ENCODE peak calls at places on chromosomes 5 and 9, in seven cellular contexts. A is activated naive CD8-positive, alpha-beta T cell treated with anti-CD3 and anti-CD28 coated beads, Interleukin-2, amount 50 U/mL, for 24 hours; F is anterior cingulate cortex; Y is breast epithelium; G is T-helper 9 cell; O is tibial nerve; B is NCI-H82. M is an unnamed sample.

GRCh38 chr5:45037927-45038326 is 229.2 kb downstream of the MRPS30 start:
- DNase-seq in A (no peak), F (no peak), Y (no peak), G (no peak), O (no peak), B (no peak), M (no peak)

GRCh38 chr5:7395432-7396168 is at the start of gene ADCY2:
- DNase-seq in A (no peak), F (no peak), Y (no peak), G (no peak), O (no peak), B (no peak), M (no peak)

GRCh38 chr9:83655433-83655832 is 32.5 kb downstream of the IDNK start:
- DNase-seq in A (no peak), F (no peak), Y (no peak), G (no peak), O (no peak), B (no peak), M (no peak)

GRCh38 chr9:35689601-35690446 is at the start of gene TPM2:
- DNase-seq in A (no peak), F (no peak), Y (peak; percentile 69), G (no peak), O (peak; percentile 35), B (peak; percentile 47), M (no peak)

GRCh38 chr9:134791009-134791408 is 89.6 kb upstream of the FCN2 start:
- DNase-seq in A (no peak), F (no peak), Y (no peak), G (no peak), O (no peak), B (no peak), M (no peak)

GRCh38 chr5:168177831-168178450 is 113.5 kb upstream of the WWC1 start:
- DNase-seq in A (no peak), F (peak; percentile 10), Y (no peak), G (no peak), O (no peak), B (peak; percentile 80), M (no peak)

GRCh38 chr5:125295405-125295872 is 549.0 kb upstream of the ZNF608 start:
- DNase-seq in A (no peak), F (no peak), Y (no peak), G (no peak), O (no peak), B (no peak), M (no peak)

GRCh38 chr5:108196276-108196675 is 185.6 kb downstream of the FBXL17 start:
- DNase-seq in A (no peak), F (no peak), Y (no peak), G (no peak), O (no peak), B (peak; percentile 59), M (no peak)

GRCh38 chr5:133373121-133373870 is 239.0 kb downstream of the FSTL4 start:
- DNase-seq in A (no peak), F (no peak), Y (no peak), G (no peak), O (no peak), B (no peak), M (no peak)

GRCh38 chr5:34870382-34870781 is 31.4 kb downstream of the TTC23L start:
- DNase-seq in A (no peak), F (no peak), Y (no peak), G (no peak), O (no peak), B (no peak), M (no peak)

GRCh38 chr9:123796618-123797484 is 133.1 kb downstream of the DENND1A start:
- DNase-seq in A (no peak), F (no peak), Y (no peak), G (no peak), O (no peak), B (peak; percentile 46), M (peak; percentile 61)

GRCh38 chr9:116843863-116844620 is 156.9 kb downstream of the TRIM32 start:
- DNase-seq in A (no peak), F (no peak), Y (no peak), G (no peak), O (no peak), B (no peak), M (no peak)

GRCh38 chr9:99895510-99895909 is 10.9 kb upstream of the STX17 start:
- DNase-seq in A (no peak), F (no peak), Y (no peak), G (no peak), O (no peak), B (no peak), M (no peak)

GRCh38 chr9:70485273-70485858 is 70.9 kb upstream of the KLF9 start:
- DNase-seq in A (no peak), F (no peak), Y (no peak), G (no peak), O (no peak), B (peak; percentile 32), M (peak; percentile 93)

GRCh38 chr9:13845460-13845859 is 468.5 kb downstream of the NFIB start:
- DNase-seq in A (no peak), F (no peak), Y (no peak), G (no peak), O (no peak), B (no peak), M (peak; percentile 51)

GRCh38 chr5:107546084-107546483 is 124.7 kb downstream of the EFNA5 start:
- DNase-seq in A (no peak), F (no peak), Y (no peak), G (no peak), O (no peak), B (no peak), M (no peak)

GRCh38 chr5:61416010-61416409 is 84.0 kb downstream of the ZSWIM6 start:
- DNase-seq in A (no peak), F (no peak), Y (no peak), G (no peak), O (no peak), B (no peak), M (no peak)

GRCh38 chr5:172920995-172921394 is 38.2 kb upstream of the RPL26L1 start:
- DNase-seq in A (no peak), F (no peak), Y (no peak), G (no peak), O (no peak), B (no peak), M (no peak)

GRCh38 chr9:34862043-34862442 is 96.0 kb upstream of the PHF24 start:
- DNase-seq in A (no peak), F (no peak), Y (no peak), G (no peak), O (no peak), B (no peak), M (no peak)

GRCh38 chr9:107883496-107884120 is 394.0 kb upstream of the KLF4 start:
- DNase-seq in A (no peak), F (no peak), Y (no peak), G (no peak), O (no peak), B (no peak), M (no peak)

GRCh38 chr5:141508808-141509611 is 20.1 kb downstream of the PCDHGC5 start:
- DNase-seq in A (no peak), F (peak; percentile 48), Y (no peak), G (no peak), O (peak; percentile 67), B (peak; percentile 69), M (no peak)

GRCh38 chr5:179542170-179542569 is 8.2 kb upstream of the RUFY1 start:
- DNase-seq in A (no peak), F (no peak), Y (no peak), G (no peak), O (no peak), B (no peak), M (no peak)

GRCh38 chr5:169581580-169582227 is 1.9 kb upstream of the SPDL1 start:
- DNase-seq in A (peak; percentile 75), F (peak; percentile 40), Y (no peak), G (peak; percentile 31), O (peak; percentile 88), B (peak; percentile 73), M (peak; percentile 86)

GRCh38 chr5:142888469-142889085 is 118.4 kb downstream of the ARHGAP26 start:
- DNase-seq in A (peak; percentile 7), F (peak; percentile 33), Y (no peak), G (no peak), O (no peak), B (peak; percentile 72), M (peak; percentile 60)

GRCh38 chr9:18935521-18935920 is 97.5 kb downstream of the SAXO1 start:
- DNase-seq in A (no peak), F (no peak), Y (no peak), G (no peak), O (no peak), B (no peak), M (no peak)

GRCh38 chr9:129319076-129319937 is 141.2 kb upstream of the IER5L start:
- DNase-seq in A (no peak), F (peak; percentile 27), Y (peak; percentile 40), G (no peak), O (no peak), B (peak; percentile 59), M (no peak)

GRCh38 chr9:98218562-98219363 is 26.3 kb upstream of the CORO2A start:
- DNase-seq in A (no peak), F (no peak), Y (no peak), G (no peak), O (no peak), B (no peak), M (no peak)

GRCh38 chr5:141790630-141791029 is 87.6 kb downstream of the PCDH1 start:
- DNase-seq in A (no peak), F (no peak), Y (no peak), G (no peak), O (no peak), B (no peak), M (no peak)

GRCh38 chr5:56075361-56075760 is 80.6 kb upstream of the IL6ST start:
- DNase-seq in A (no peak), F (no peak), Y (no peak), G (no peak), O (peak; percentile 74), B (peak; percentile 5), M (no peak)